ENCODE peak calls at places on chromosome X, in four cellular contexts. H is AG04450, P is ascending aorta, I is fibroblast of pulmonary artery. V is an unnamed sample.

GRCh38 chrX:30312858-30313257 is 3.7 kb upstream of the NR0B1 start:
- DNase-seq in H (no peak), P (no peak), I (no peak), V (no peak)

GRCh38 chrX:16137416-16138107 is 14.2 kb downstream of the GRPR start:
- DNase-seq in H (no peak), P (no peak), I (no peak), V (no peak)

GRCh38 chrX:12779534-12779933 is 11.7 kb upstream of the PRPS2 start:
- DNase-seq in H (no peak), P (no peak), I (peak), V (no peak)

GRCh38 chrX:139213241-139213709 is 317.3 kb upstream of the F9 start:
- DNase-seq in H (no peak), P (no peak), I (peak), V (no peak)

GRCh38 chrX:136767104-136767941 is 13.4 kb downstream of the ARHGEF6 start:
- DNase-seq in H (no peak), P (peak), I (peak), V (peak)

GRCh38 chrX:281166-281999 is at the start of gene PLCXD1:
- DNase-seq in H (peak), P (no peak), I (peak), V (peak)

GRCh38 chrX:94908171-94908570 is 1234.2 kb downstream of the FAM133A start:
- DNase-seq in H (no peak), P (no peak), I (no peak), V (no peak)

GRCh38 chrX:54288989-54289388 is 68.9 kb downstream of the WNK3 start:
- DNase-seq in H (no peak), P (no peak), I (no peak), V (no peak)

GRCh38 chrX:153966841-153967535 is 4.6 kb downstream of the HCFC1 start:
- DNase-seq in H (no peak), P (no peak), I (no peak), V (no peak)

DNA sequence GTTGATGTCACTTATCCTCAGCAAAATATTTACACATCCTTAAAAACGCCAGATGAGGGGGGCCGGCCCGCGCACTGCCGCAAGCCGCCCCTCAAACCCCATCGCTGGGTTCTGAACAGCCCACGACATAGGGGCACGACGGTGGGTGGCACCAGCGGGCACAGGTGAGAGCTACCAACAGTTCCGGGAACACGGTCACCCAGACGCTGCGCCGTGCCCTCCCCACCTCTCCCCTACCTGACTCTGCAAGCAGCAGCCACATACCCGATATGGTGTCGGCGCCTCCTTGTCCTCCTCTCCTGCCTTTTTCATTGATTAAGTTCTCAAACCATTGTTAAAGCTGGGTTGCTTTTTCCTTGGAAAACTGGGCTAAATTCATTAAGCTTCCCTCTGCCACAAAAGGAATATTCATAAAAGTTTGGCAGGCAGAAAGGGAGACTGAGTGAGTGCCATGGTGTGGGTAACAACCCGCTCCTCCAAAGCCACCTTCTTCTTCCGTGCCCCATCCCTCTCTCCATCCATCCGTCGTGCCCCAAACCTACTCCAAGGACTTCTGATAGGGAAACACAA is 1.4 kb downstream of the RAI2 start:
- DNase-seq in H (no peak), P (no peak), I (no peak), V (no peak)
- H3K4me3 ChIP-seq in H (no peak), P (peak), I (no peak), V (no peak)

GRCh38 chrX:63282828-63283227 is 68.3 kb downstream of the SPIN4 start:
- DNase-seq in H (no peak), P (no peak), I (no peak), V (no peak)
- TF ChIP-seq CTCF in H (no peak), P (no peak), I (no peak), V (no peak)

DNA sequence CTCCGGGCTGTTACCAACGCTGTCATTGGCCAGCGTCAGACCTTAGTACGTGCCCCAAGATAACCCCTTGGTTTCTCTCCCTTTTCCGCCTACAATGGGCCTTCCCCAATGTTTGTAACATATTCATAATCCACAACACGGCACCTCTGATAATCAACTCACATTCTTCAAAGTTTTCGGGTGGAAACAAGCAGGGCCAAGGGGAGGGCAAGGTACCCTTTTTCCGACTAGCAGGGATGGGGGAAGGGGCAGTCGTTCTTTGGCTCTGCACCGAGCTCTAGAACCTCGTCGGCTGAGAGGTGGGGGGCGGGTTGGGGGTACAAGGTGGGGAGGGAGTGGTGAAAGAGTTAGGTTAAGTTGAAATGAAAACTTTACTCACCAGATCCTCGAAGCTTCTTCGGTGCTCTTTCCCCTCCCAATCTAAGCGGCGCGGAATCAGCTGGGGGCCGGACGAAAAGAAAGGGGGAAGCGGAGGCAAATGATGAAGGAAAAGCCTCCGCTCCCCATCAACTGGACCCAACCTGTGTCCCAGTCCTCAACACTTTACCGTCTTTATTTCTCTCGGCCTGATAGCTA is 1.4 kb downstream of the BRWD3 start:
- DNase-seq in H (peak), P (peak), I (peak), V (peak)
- H3K4me3 ChIP-seq in H (peak), P (peak), I (peak), V (peak)

DNA sequence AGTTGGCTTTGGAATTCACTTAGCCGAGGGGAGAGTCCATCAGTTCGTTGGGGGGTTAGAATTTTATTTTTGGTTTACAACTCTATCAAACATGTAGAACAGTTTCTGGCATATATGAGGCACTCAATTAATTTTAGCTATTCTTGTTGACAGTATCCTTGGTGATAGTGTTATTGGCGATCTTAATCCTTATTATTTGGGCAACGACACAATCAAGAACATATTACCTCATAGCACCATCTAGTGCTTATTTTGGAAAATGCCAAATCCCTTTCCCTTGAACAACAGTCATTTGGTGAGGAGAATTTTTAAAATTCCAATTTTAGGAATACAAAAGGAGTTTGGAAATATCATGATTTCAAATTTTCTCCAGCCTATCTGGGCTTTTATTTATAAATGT is 17.9 kb upstream of the PGRMC1 start:
- DNase-seq in H (no peak), P (no peak), I (peak), V (peak)
- TF ChIP-seq CTCF in H (peak), P (peak), I (peak), V (no peak)

GRCh38 chrX:1894656-1895055 is 279.8 kb downstream of the ASMT start:
- DNase-seq in H (no peak), P (no peak), I (no peak), V (no peak)
- H3K4me3 ChIP-seq in H (no peak), P (no peak), I (no peak), V (no peak)

DNA sequence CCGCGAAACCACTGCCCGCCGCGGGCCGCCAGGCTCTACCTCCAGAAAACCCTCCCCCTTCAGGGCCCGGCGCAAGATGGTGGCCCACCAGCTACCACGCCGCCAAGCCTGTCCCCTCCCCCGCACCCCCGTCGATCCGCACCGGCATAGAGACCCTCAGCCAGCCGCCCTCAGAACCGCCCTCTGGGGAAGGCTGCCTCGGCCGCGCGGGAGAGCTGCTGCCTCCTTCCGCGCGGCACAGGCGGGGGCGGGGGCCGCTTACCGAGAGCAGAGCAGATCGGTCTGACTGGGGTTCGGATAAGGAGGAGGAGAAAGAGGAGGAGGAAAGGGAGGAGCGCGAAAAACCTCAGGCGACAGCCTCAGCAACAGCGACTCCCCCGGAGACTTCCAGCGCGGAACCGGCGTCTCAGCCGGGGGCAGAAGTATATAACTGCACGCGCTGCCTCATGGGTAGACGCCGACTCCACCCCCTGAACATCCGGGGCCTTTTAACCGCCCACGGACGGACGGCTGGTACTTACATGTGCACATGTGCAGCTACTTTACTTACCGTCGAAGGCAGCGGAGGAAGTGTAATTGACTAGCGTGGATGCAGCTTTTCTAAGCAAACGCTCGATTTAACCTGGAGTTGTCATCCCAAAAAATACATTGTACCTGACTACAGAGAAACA is at the start of gene ZNF280C:
- DNase-seq in H (peak), P (peak), I (peak), V (peak)
- TF ChIP-seq CTCF in H (peak), P (peak), I (peak), V (peak)

DNA sequence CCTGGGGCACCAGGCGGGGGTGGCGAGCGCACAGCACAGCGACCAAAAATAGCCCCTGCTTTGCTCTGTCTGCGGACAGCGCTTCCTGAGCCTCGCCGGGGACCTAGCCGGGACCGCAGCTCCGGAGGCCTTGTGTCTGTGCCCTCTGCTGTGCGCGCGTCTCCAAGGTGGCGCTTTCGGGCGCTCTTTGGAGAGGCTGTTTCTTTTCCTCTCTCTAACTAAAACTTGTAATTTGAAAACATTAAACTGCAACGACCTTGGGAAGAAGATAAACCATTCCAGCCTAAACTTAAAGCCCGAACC is 3.4 kb downstream of the ARX start:
- DNase-seq in H (no peak), P (no peak), I (no peak), V (no peak)
- H3K4me3 ChIP-seq in H (no peak), P (no peak), I (no peak), V (no peak)

GRCh38 chrX:115561605-115562491 is 874 bp downstream of the PLS3 start:
- DNase-seq in H (no peak), P (no peak), I (peak), V (peak)
- TF ChIP-seq CTCF in H (peak), P (no peak), I (peak), V (peak)

DNA sequence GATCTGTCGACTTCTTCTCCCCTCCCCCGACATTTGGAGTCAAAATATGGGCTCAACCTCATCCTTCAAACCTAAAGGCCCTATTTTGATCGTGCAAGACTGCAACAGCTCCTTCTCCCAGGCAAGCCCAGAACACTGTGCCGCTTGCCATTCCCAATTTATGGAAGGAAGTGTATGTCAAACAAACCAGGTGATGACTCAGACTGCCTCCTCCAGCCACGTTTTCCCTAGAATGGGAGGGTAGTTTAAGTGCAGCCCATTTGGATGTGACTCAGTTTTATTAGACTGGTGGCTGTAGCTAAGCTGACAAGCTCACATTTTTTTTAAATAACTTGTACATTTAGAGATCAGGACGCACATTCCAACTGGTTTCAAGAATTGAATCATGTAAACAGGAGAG is 570.4 kb upstream of the DIPK2B start:
- DNase-seq in H (peak), P (peak), I (peak), V (peak)
- H3K4me3 ChIP-seq in H (peak), P (peak), I (peak), V (peak)

V was measured in choroid plexus epithelial cell.